ENCODE peak calls at places on chromosomes 2 and 18, in five cellular contexts. Y is H1, A is GM12892, V is K562, F is GM12878. B is an unnamed sample.

GRCh38 chr2:45992021-45992745 is 305.0 kb upstream of the EPAS1 start:
- DNase-seq in F (no peak), Y (peak), A (no peak), V (no peak), B (no peak)

GRCh38 chr2:181073896-181074295 is 93.5 kb downstream of the UBE2E3 start:
- DNase-seq in Y (no peak), F (no peak), V (no peak), A (no peak), B (no peak)

GRCh38 chr2:223363085-223363484 is 239.1 kb downstream of the SCG2 start:
- DNase-seq in Y (no peak), V (no peak), A (no peak), F (no peak), B (no peak)

GRCh38 chr2:135198481-135198880 is 146.4 kb downstream of the RAB3GAP1 start:
- DNase-seq in Y (no peak), V (no peak), A (no peak), F (no peak), B (no peak)

GRCh38 chr2:151907933-151908882 is 80.0 kb upstream of the ARL5A start:
- DNase-seq in A (no peak), F (no peak), V (no peak), Y (no peak), B (no peak)

GRCh38 chr2:187526776-187527175 is 27.5 kb downstream of the TFPI start:
- DNase-seq in F (no peak), A (no peak), V (no peak), Y (no peak), B (no peak)

GRCh38 chr2:198177040-198177439 is 372.6 kb downstream of the PLCL1 start:
- DNase-seq in A (no peak), Y (no peak), F (no peak), V (no peak), B (no peak)

GRCh38 chr18:8375899-8376512 is 233.2 kb upstream of the RAB12 start:
- DNase-seq in Y (no peak), F (no peak), V (no peak), A (no peak), B (no peak)

GRCh38 chr2:162063281-162063680 is 10.7 kb downstream of the DPP4 start:
- DNase-seq in A (no peak), Y (no peak), V (no peak), F (no peak), B (no peak)

GRCh38 chr2:35454966-35455638 is 900.5 kb upstream of the CRIM1 start:
- DNase-seq in Y (no peak), A (no peak), F (no peak), V (no peak), B (no peak)

GRCh38 chr2:225598922-225599321 is 199.4 kb downstream of the NYAP2 start:
- DNase-seq in Y (no peak), V (no peak), F (no peak), A (no peak), B (no peak)

GRCh38 chr2:225600444-225600843 is 200.9 kb downstream of the NYAP2 start:
- DNase-seq in F (no peak), Y (no peak), V (no peak), A (no peak), B (no peak)

GRCh38 chr2:225599856-225600255 is 200.3 kb downstream of the NYAP2 start:
- DNase-seq in A (no peak), Y (no peak), V (no peak), F (no peak), B (no peak)

GRCh38 chr2:225598426-225598825 is 198.9 kb downstream of the NYAP2 start:
- DNase-seq in V (no peak), A (no peak), F (no peak), Y (no peak), B (no peak)

DNA sequence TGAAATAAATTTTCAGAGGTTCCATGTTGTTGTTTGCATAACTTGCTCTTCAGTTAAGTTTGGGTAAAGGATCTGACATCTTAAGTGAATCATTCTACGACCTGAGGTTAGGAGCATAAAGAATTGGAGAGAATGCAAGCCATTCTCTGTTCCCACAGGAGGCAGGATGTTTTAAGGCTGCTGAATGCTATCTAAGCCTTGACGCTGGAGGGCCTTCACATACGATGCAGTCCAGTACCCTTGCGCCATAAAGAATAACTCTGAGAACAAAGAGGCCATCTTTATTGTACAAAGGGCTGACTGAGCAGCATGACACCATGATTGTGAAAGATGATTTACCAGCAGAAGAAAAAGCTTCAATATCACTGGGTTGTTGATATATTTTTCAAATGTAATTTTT is 198.4 kb downstream of the NYAP2 start:
- DNase-seq in V (no peak), A (no peak), Y (no peak), F (no peak), B (no peak)
- TF ChIP-seq TAF1 in V (no peak), A (no peak), Y (no peak), F (no peak), B (no peak)

DNA sequence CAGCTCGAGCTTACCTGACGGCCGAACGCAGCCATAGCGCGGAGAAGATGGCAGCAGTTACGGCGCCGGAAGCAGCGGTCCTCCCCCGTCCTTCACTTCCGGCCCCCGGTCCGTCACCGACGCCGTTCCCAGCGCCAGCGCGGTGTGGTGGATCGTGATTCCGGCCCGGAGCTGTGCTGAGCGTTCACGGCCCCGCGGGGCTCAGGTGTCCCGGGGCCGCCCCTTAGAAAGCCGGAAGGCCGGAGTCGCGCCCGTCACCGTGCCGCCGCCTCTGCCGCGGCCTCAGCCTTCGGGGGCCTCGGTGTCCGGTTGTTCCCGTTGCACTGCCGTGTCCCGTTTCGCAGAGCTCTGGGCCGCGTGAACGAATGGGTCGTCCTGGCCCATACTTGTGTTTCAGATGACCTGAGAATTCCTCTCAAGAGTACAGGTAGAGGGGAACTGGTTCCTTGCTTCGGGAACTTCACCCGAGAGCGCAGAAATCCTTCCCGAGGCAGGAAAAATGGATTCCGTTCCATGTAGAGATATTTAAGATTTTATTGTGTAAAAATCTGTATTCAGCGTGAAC is at the start of gene MTERF4:
- DNase-seq in A (peak), Y (peak), V (peak), F (no peak), B (peak)
- TF ChIP-seq POLR2A in A (peak), Y (peak), V (peak), F (peak), B (peak)

GRCh38 chr18:5237723-5238370 is 40.8 kb upstream of the AKAIN1 start:
- DNase-seq in F (peak), Y (peak), V (peak), A (peak), B (peak)

GRCh38 chr18:5239447-5239846 is 42.4 kb upstream of the AKAIN1 start:
- DNase-seq in F (no peak), V (no peak), A (no peak), Y (no peak), B (no peak)

GRCh38 chr18:5238371-5238758 is 41.3 kb upstream of the AKAIN1 start:
- DNase-seq in F (no peak), Y (no peak), A (peak), V (peak), B (peak)

GRCh38 chr18:5237083-5237722 is 40.1 kb upstream of the AKAIN1 start:
- DNase-seq in V (no peak), Y (no peak), A (no peak), F (no peak), B (peak)
- TF ChIP-seq TAF1 in V (no peak), Y (no peak), A (no peak), F (no peak), B (no peak)

GRCh38 chr2:66095820-66096219 is 339.1 kb upstream of the MEIS1 start:
- DNase-seq in V (peak), A (no peak), F (no peak), Y (no peak), B (no peak)
- TF ChIP-seq POLR2A in V (no peak), A (no peak), F (no peak), Y (no peak), B (no peak)

GRCh38 chr2:144224446-144224845 is 295.5 kb downstream of the ZEB2 start:
- DNase-seq in A (no peak), F (no peak), V (no peak), Y (no peak), B (no peak)

GRCh38 chr2:144215701-144216675 is 303.9 kb downstream of the ZEB2 start:
- DNase-seq in A (no peak), F (peak), V (no peak), Y (no peak), B (no peak)

GRCh38 chr2:144215207-144215606 is 304.7 kb downstream of the ZEB2 start:
- DNase-seq in F (no peak), Y (no peak), V (no peak), A (no peak), B (no peak)

GRCh38 chr2:144217853-144218633 is 301.9 kb downstream of the ZEB2 start:
- DNase-seq in V (no peak), F (no peak), Y (no peak), A (no peak), B (no peak)

DNA sequence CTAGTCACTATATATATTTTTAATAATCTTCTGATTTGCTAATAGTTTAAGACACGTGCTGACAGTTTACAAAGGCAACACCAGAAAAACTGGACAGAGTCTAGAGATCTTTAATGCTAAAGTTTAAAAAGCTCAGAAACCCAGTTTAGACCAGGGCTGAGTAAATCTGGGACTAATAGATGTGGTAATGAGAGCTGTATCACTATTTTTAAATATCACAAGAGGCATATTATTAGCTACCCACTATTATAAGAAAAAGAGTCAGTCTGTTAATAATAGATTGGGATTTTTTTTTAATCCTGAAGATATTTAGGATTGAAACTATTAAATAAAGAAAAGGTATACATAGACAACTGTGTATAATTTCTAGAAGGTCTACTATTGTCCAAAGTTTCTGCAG is 299.9 kb downstream of the ZEB2 start:
- DNase-seq in A (no peak), V (no peak), Y (no peak), F (no peak), B (no peak)
- TF ChIP-seq TAF1 in A (no peak), V (no peak), Y (no peak), F (no peak), B (no peak)

GRCh38 chr2:164840458-164840929 is 1.1 kb downstream of the COBLL1 start:
- DNase-seq in V (no peak), F (no peak), Y (peak), A (no peak), B (no peak)
- TF ChIP-seq POLR2A in V (no peak), F (no peak), Y (no peak), A (no peak), B (no peak)

GRCh38 chr18:45415614-45416013 is 199.7 kb upstream of the SLC14A2 start:
- DNase-seq in Y (no peak), F (no peak), V (no peak), A (no peak), B (no peak)
- TF ChIP-seq TAF1 in Y (no peak), F (no peak), V (no peak), A (no peak), B (no peak)

DNA sequence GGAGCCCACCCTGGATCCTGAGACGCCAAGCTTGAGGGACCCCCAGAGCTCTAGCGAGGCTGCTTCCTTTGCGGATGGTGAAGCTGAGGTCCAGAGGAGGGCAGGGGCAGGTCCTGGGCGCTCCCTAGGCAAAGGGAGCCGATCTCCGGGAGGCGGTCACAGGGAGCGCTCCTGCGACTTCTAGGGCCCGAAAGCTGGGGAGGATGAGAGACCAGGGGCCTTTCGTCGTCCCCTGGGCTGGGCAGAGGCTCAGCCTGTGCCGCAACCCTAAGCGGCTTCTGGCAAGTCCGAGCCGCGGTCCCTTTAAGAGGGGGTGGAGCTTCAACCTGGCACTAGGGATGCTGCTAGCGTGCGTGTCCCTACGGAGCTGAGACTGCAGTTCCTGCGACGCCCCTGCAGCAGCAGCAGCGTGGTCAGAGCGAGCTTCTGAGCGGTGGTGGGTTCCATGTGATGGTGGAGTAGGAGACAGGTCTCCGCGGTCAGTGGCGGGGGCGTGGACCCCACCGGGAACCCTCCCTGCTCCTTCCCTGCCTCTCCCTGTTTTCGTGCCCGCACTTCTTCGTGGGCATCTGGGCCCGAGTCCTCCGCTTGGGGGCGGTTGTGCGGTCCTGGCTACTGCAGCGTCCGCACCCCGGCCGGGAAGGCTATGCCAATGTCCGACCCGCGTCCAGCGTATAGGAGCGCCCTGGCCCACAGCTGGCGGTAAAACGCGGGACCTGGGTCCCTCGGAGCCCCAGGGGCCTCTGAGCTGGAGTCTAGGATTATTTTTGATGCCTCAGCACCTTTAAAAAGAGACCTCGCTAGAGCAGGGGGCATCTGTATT is 154.6 kb downstream of the CCDC74A start:
- DNase-seq in A (peak), Y (peak), F (no peak), V (peak), B (peak)
- TF ChIP-seq POLR2A in A (peak), Y (peak), F (peak), V (no peak), B (peak)

DNA sequence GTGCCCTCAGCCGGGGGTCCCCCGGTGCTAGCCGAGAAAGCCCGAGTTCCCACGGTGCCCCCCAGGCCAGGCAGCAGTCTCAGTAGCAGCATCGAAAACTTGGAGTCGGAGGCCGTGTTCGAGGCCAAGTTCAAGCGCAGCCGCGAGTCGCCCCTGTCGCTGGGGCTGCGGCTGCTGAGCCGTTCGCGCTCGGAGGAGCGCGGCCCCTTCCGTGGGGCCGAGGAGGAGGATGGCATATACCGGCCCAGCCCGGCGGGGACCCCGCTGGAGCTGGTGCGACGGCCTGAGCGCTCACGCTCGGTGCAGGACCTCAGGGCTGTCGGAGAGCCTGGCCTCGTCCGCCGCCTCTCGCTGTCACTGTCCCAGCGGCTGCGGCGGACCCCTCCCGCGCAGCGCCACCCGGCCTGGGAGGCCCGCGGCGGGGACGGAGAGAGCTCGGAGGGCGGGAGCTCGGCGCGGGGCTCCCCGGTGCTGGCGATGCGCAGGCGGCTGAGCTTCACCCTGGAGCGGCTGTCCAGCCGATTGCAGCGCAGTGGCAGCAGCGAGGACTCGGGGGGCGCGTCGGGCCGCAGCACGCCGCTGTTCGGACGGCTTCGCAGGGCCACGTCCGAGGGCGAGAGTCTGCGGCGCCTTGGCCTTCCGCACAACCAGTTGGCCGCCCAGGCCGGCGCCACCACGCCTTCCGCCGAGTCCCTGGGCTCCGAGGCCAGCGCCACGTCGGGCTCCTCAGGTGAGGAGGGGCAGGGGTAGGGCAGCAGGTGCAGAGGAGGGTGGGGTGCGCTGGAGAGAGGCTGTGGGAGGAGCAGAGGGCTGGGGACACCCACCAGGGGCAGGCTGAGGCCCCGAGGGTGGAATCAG is 14.1 kb upstream of the GMPPA start:
- DNase-seq in V (no peak), A (no peak), F (no peak), Y (peak), B (no peak)
- TF ChIP-seq TAF1 in V (no peak), A (no peak), F (no peak), Y (no peak), B (no peak)